ENCODE peak calls at places on chromosomes 11 and 22, in five cellular contexts. J is ovary, O is fibroblast of the aortic adventitia, C is epithelial cell of esophagus, Z is endothelial cell. N is an unnamed sample.

GRCh38 chr11:68843703-68844312 is 2.1 kb upstream of the CPT1A start:
- DNase-seq in J (peak), O (no peak), C (peak), Z (peak), N (peak)

GRCh38 chr11:20042025-20042639 is 118.1 kb downstream of the DBX1 start:
- DNase-seq in J (no peak), O (no peak), C (no peak), Z (no peak), N (no peak)

GRCh38 chr11:84558085-84558905 is 1068.8 kb downstream of the DLG2 start:
- DNase-seq in J (no peak), O (peak), C (peak), Z (peak), N (peak)

GRCh38 chr11:33801821-33802413 is 27.6 kb upstream of the FBXO3 start:
- DNase-seq in J (no peak), O (no peak), C (no peak), Z (no peak), N (no peak)

GRCh38 chr11:111540114-111540920 is at the start of gene LAYN:
- DNase-seq in J (peak), O (peak), C (peak), Z (peak), N (peak)

GRCh38 chr11:71215372-71215965 is 36.9 kb downstream of the SHANK2 start:
- DNase-seq in J (no peak), O (no peak), C (no peak), Z (no peak), N (no peak)

GRCh38 chr11:15911377-15912044 is 444.8 kb downstream of the SOX6 start:
- DNase-seq in J (peak), O (peak), C (peak), Z (no peak), N (no peak)

GRCh38 chr22:32650553-32651345 is 150.8 kb upstream of the TIMP3 start:
- DNase-seq in J (no peak), O (peak), C (no peak), Z (no peak), N (no peak)

GRCh38 chr11:73314121-73314948 is 6.3 kb downstream of the ARHGEF17 start:
- DNase-seq in J (no peak), O (no peak), C (peak), Z (no peak), N (peak)

GRCh38 chr22:27097933-27098332 is 440.5 kb downstream of the MIAT start:
- DNase-seq in J (no peak), O (no peak), C (no peak), Z (no peak), N (no peak)

GRCh38 chr11:77026743-77027142 is 7.5 kb upstream of the B3GNT6 start:
- DNase-seq in J (no peak), O (no peak), C (no peak), Z (no peak), N (no peak)

GRCh38 chr11:43393765-43394355 is 35.1 kb downstream of the TTC17 start:
- DNase-seq in J (peak), O (peak), C (no peak), Z (no peak), N (no peak)

GRCh38 chr11:72519220-72519881 is 85.0 kb upstream of the CLPB start:
- DNase-seq in J (no peak), O (peak), C (no peak), Z (no peak), N (no peak)

GRCh38 chr11:42058794-42059193 is 599.3 kb upstream of the LRRC4C start:
- DNase-seq in J (no peak), O (no peak), C (no peak), Z (no peak), N (no peak)

GRCh38 chr11:61056566-61056965 is 45.7 kb upstream of the CD5 start:
- DNase-seq in J (no peak), O (no peak), C (no peak), Z (no peak), N (no peak)

DNA sequence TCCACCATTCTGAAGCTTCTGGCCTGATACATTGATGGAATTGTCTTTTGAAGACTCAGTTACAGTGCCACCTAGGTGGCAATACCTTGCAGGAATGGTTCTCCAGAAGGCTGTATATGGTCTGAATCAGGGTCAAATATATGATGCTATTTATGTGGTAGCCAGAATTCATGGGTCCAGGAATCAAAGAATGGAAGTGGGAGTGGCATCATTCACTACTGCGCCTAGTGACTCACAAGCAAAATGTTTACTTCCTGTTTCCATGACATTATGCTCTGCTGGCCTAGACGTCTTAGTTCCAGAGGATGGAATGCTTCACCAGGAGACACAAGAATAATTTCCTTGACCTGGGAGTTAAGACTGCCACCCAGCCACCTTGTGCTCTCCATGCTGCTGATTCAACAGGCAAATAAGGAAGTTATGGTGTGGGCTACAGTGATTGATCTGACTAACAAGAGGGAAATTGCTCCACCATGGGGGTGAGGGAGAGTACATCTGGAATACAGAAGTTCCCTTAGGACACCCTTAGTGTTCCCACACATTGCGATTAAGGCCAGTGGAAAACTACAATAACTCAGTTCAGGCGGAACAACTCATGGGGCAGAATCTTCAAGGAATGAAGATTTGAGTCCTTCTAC is 491.8 kb downstream of the ETS1 start:
- DNase-seq in J (no peak), O (peak), C (peak), Z (no peak), N (no peak)
- TF ChIP-seq CTCF in J (no peak), O (no peak), C (peak), Z (no peak), N (no peak)

DNA sequence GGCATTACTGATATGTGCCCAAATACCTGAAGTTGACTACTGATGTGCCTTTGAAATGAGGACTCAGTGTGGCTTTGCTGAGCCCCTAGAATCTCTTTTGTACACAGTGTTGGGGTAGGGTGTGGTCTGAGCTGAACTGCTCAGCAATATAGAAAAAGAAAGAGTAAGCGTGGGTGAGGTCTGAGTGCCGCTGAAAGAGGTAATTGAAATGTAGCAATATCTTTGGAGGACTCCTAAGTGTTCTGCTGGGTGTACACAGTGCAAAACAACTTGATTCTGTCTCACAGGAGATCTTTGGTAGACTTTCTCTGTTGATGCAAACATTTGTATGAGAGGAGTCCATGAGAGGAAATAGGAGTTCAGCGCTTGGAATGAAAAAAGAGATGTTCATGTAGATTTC is 73.7 kb upstream of the PTPN5 start:
- DNase-seq in J (no peak), O (no peak), C (no peak), Z (no peak), N (no peak)
- TF ChIP-seq CTCF in J (no peak), O (no peak), C (no peak), Z (no peak), N (no peak)

DNA sequence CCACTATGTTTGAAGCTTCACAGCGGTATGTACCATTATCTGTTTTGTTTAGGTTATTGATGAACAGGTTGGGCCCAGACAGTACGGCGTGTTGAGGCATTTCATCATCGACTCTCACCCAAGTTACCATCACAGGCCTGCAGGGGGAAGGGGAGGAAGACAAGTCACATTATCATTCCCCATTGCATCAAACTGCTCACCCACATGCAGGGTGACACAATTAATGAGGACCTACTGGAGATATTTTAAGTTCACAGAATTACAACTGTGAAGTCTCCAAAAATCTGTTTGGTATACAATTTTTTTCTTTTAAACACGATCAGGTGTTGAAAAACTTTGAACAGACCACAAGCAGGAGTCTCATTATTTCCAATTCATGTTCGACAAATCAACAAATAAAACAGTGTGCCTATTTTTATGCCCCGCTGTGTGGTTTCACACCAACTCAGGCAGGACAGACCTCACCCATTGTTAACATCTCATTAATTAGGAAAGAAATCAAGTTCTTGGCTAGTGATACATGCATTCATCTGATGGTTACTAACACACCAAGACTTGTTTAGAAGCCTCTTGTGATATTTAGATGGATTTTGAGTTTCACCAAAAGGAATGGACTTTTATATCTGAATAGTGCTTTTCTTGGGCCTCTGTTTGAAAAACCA is 289.4 kb downstream of the CADM1 start:
- DNase-seq in J (no peak), O (no peak), C (no peak), Z (no peak), N (no peak)
- TF ChIP-seq CTCF in J (no peak), O (no peak), C (no peak), Z (no peak), N (no peak)

GRCh38 chr22:20057596-20058268 is 22.3 kb upstream of the DGCR8 start:
- DNase-seq in J (no peak), O (no peak), C (no peak), Z (no peak), N (no peak)
- TF ChIP-seq CTCF in J (no peak), O (no peak), C (no peak), Z (no peak), N (no peak)

GRCh38 chr11:117314840-117315239 is 1.2 kb downstream of the BACE1 start:
- DNase-seq in J (peak), O (no peak), C (no peak), Z (no peak), N (no peak)

GRCh38 chr11:117313828-117314768 is 2.0 kb downstream of the BACE1 start:
- DNase-seq in J (peak), O (no peak), C (no peak), Z (no peak), N (no peak)

GRCh38 chr11:117318738-117319137 is 2.7 kb upstream of the BACE1 start:
- DNase-seq in J (peak), O (no peak), C (no peak), Z (no peak), N (no peak)

GRCh38 chr11:117315285-117316196 is 515 bp downstream of the BACE1 start:
- DNase-seq in J (no peak), O (no peak), C (no peak), Z (no peak), N (no peak)

DNA sequence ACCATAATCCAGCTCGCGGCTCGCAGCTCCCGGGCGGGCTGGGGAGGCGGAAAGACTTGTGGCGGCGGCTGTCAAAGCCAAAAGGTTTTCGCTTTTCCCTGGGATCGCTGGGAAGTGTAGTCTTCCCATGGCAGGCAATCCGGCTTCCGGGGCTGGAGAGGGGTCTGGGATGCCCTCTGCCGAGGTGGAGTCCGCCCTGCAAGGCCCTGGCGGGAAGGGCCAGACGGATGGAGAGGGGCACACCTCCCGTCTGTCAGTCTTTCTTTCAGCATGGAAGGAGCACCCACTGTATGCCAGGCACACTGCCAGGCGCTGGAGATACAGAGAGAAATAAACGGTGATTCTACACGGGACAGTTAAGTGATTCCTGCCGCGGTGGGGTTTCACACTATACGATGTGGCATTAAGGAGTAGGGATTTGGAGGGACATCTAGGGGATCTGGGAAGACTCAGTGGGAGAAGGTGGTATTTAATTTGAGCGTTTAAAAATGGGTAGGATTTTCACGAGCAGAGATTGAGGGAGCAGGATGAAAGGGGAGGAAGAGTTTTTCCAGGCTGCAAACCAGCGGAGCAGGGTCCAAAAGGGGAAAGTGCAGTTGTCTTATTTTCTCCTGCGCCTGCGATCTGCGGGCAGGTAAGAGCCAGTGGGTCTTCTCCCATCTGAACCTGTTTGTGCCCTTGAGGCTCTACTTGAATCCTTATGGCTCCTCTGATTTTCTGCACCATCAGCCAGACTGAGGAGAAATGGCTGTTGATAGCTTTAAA is at the start of gene BACE1:
- DNase-seq in J (peak), O (peak), C (peak), Z (peak), N (no peak)
- TF ChIP-seq CTCF in J (no peak), O (peak), C (peak), Z (no peak), N (no peak)

DNA sequence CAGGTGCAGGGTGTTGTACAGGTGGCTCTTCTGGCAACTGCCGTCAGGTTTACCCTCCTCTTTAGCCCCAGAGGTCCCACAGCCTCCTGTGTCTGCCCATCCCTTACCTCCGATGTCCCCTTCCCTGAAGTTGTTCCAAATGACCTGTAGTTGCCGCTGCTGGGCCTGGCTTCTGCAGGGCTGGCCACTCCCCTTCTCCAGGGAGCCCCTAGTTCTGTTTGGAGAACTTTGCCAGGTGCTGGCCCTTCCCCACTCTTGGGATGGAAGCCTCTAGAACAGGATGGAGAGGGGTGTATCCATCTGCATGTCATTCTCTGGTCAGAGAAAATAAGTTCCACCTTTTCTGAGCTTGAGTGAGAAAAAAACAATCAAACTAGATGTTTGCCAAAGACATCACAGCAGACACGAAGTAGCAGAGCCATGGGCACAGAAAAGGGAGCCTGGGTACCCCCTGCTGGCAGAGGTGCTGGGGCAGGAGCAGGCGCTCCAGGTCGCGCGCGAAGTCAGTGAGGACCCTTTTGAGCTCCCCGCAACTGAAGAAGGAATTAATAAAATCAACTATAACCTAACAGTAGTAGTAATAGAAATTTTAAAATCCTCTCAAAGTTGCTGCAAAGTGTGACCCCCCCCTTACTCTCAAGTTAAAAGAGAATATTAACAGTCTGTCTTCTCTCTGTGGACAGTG is 20.2 kb upstream of the PARVB start:
- DNase-seq in J (no peak), O (no peak), C (no peak), Z (peak), N (no peak)
- TF ChIP-seq CTCF in J (no peak), O (peak), C (no peak), Z (no peak), N (no peak)

DNA sequence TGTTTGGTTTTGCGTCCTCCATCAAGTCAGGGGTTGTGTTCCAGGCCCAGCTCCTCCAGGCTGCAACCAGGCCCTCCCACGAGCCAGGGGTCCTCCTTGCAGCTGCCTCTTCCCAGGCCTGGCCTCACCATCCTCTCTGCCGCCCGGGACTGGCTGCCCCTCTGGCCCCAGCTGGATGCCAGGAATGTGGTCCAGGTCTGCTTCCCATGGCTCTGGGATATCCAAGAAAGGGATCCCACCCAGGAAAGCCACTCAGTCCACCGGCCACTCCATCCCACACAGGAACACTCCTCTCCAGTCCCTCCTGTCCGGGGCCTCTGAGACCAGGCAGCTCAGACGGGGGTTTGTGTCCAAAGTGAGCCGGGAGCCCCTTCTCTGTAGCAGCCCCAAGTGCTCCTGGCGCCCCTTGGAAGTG is 336.4 kb downstream of the BRD1 start:
- DNase-seq in J (no peak), O (no peak), C (no peak), Z (no peak), N (no peak)
- TF ChIP-seq CTCF in J (no peak), O (no peak), C (no peak), Z (no peak), N (no peak)

GRCh38 chr22:42101186-42101585 is 10.6 kb upstream of the NDUFA6 start:
- DNase-seq in J (no peak), O (no peak), C (no peak), Z (no peak), N (no peak)
- TF ChIP-seq CTCF in J (no peak), O (no peak), C (no peak), Z (no peak), N (no peak)

GRCh38 chr11:127275771-127276170 is 275.2 kb upstream of the KIRREL3 start:
- DNase-seq in J (no peak), O (no peak), C (no peak), Z (no peak), N (no peak)

GRCh38 chr11:127268956-127269355 is 268.4 kb upstream of the KIRREL3 start:
- DNase-seq in J (no peak), O (no peak), C (no peak), Z (no peak), N (no peak)

GRCh38 chr11:127270848-127271247 is 270.3 kb upstream of the KIRREL3 start:
- DNase-seq in J (no peak), O (no peak), C (no peak), Z (no peak), N (no peak)

GRCh38 chr11:127274328-127274676 is 273.7 kb upstream of the KIRREL3 start:
- DNase-seq in J (no peak), O (no peak), C (peak), Z (no peak), N (no peak)

GRCh38 chr11:127273593-127274327 is 273.2 kb upstream of the KIRREL3 start:
- DNase-seq in J (no peak), O (no peak), C (no peak), Z (no peak), N (no peak)
- TF ChIP-seq CTCF in J (no peak), O (no peak), C (no peak), Z (no peak), N (no peak)

GRCh38 chr22:20430641-20431519 is 6.7 kb downstream of the SCARF2 start:
- DNase-seq in J (peak), O (no peak), C (peak), Z (peak), N (no peak)
- TF ChIP-seq CTCF in J (no peak), O (no peak), C (peak), Z (peak), N (no peak)